ENCODE peak calls at places on chromosomes 4 and X, in four cellular contexts. Y is GDM1; L is naive thymus-derived CD4-positive, alpha-beta T cell; S is EH. V is an unnamed sample.

GRCh38 chr4:89123418-89123817 is 12.1 kb downstream of the TIGD2 start:
- DNase-seq in L (no peak), Y (no peak), S (peak), V (no peak)

GRCh38 chr4:186166852-186167512 is 24.4 kb upstream of the CYP4V2 start:
- DNase-seq in S (no peak), L (no peak), Y (no peak), V (no peak)

GRCh38 chr4:184815046-184815877 is 10.5 kb downstream of the ACSL1 start:
- DNase-seq in S (peak), Y (no peak), L (peak), V (no peak)

GRCh38 chr4:152661649-152662048 is 18.1 kb downstream of the TMEM154 start:
- DNase-seq in L (no peak), S (no peak), Y (no peak), V (no peak)

GRCh38 chrX:69153060-69153730 is 12.1 kb downstream of the PJA1 start:
- DNase-seq in S (peak), Y (no peak), L (no peak), V (no peak)

GRCh38 chr4:126306152-126306869 is 991.6 kb downstream of the FAT4 start:
- DNase-seq in S (peak), L (no peak), Y (no peak), V (no peak)

GRCh38 chr4:10032625-10033024 is 11.3 kb upstream of the SLC2A9 start:
- DNase-seq in L (no peak), Y (no peak), S (peak), V (no peak)

GRCh38 chr4:53066155-53066554 is 204.0 kb downstream of the RASL11B start:
- DNase-seq in S (no peak), Y (no peak), L (no peak), V (no peak)

GRCh38 chr4:62133498-62133897 is 933.4 kb downstream of the ADGRL3 start:
- DNase-seq in L (no peak), Y (no peak), S (no peak), V (no peak)

GRCh38 chrX:155949098-155949497 is 48.4 kb upstream of the IL9R start:
- DNase-seq in L (no peak), Y (no peak), S (no peak), V (no peak)

GRCh38 chrX:129701624-129702069 is 37.1 kb upstream of the XPNPEP2 start:
- DNase-seq in L (no peak), S (no peak), Y (no peak), V (no peak)

GRCh38 chr4:55754754-55755350 is 64.7 kb upstream of the EXOC1L start:
- DNase-seq in L (no peak), Y (no peak), S (peak), V (no peak)

GRCh38 chr4:150515135-150515534 is 66.8 kb upstream of the MAB21L2 start:
- DNase-seq in L (no peak), S (no peak), Y (no peak), V (no peak)

GRCh38 chrX:10167573-10167972 is 10.8 kb downstream of the CLCN4 start:
- DNase-seq in L (no peak), Y (no peak), S (no peak), V (no peak)

GRCh38 chrX:33379839-33380238 is 168.5 kb upstream of the DMD start:
- DNase-seq in S (no peak), L (no peak), Y (no peak), V (no peak)

GRCh38 chr4:77599378-77599777 is 6.2 kb upstream of the CXCL13 start:
- DNase-seq in S (peak), L (no peak), Y (no peak), V (peak)

GRCh38 chr4:98706200-98706813 is 47.9 kb upstream of the TSPAN5 start:
- DNase-seq in Y (no peak), L (peak), S (no peak), V (peak)

GRCh38 chr4:152780267-152780811 is 585 bp downstream of the ARFIP1 start:
- DNase-seq in S (peak), L (no peak), Y (no peak), V (no peak)

GRCh38 chrX:78945186-78945912 is at the start of gene P2RY10:
- DNase-seq in L (peak), Y (peak), S (no peak), V (peak)

GRCh38 chrX:115892787-115893671 is 277.5 kb upstream of the AGTR2 start:
- DNase-seq in Y (peak), S (no peak), L (peak), V (no peak)

GRCh38 chrX:54066841-54067240 is 22.6 kb upstream of the PHF8 start:
- DNase-seq in S (peak), Y (no peak), L (no peak), V (no peak)

GRCh38 chrX:152656890-152657289 is 19.2 kb downstream of the GABRQ start:
- DNase-seq in L (no peak), S (no peak), Y (no peak), V (no peak)

GRCh38 chrX:123959281-123960063 is 2.0 kb upstream of the STAG2 start:
- DNase-seq in Y (no peak), S (peak), L (no peak), V (no peak)

GRCh38 chrX:130994671-130995070 is 63.5 kb upstream of the ARHGAP36 start:
- DNase-seq in S (peak), Y (no peak), L (peak), V (peak)

GRCh38 chr4:24033626-24034025 is 143.8 kb upstream of the PPARGC1A start:
- DNase-seq in L (no peak), Y (no peak), S (no peak), V (no peak)

GRCh38 chr4:154982187-154983047 is 201.3 kb downstream of the RBM46 start:
- DNase-seq in S (peak), Y (peak), L (peak), V (peak)

GRCh38 chr4:102345795-102346100 is 466 bp upstream of the SLC39A8 start:
- DNase-seq in Y (no peak), L (no peak), S (no peak), V (no peak)

GRCh38 chrX:124343016-124343415 is 3.3 kb upstream of the SH2D1A start:
- DNase-seq in Y (no peak), L (peak), S (no peak), V (no peak)

GRCh38 chr4:73962724-73963123 is 19.1 kb downstream of the PF4 start:
- DNase-seq in Y (no peak), S (no peak), L (no peak), V (no peak)